ENCODE peak calls at places on chromosomes 4 and X, in four cellular contexts. T is Karpas-422, L is cardiac muscle cell, R is Peyer's patch. D is an unnamed sample.

GRCh38 chr4:3640587-3640962 is 108.4 kb upstream of the LRPAP1 start:
- DNase-seq in T (peak; percentile 54), L (no peak), R (no peak), D (no peak)

GRCh38 chr4:1154126-1154522 is 18.3 kb downstream of the SPON2 start:
- DNase-seq in T (no peak), L (no peak), R (no peak), D (no peak)

GRCh38 chr4:76883147-76883546 is 14.8 kb downstream of the SOWAHB start:
- DNase-seq in T (no peak), L (no peak), R (no peak), D (no peak)

GRCh38 chrX:81201692-81202412 is at the start of the genes HMGN5 and SH3BGRL:
- DNase-seq in T (peak; percentile 92), L (peak; percentile 87), R (peak; percentile 75), D (peak; percentile 85)

GRCh38 chrX:109710181-109710580 is 22.9 kb downstream of the ACSL4 start:
- DNase-seq in T (no peak), L (no peak), R (no peak), D (no peak)

GRCh38 chr4:96379524-96379923 is 539.6 kb downstream of the PDHA2 start:
- DNase-seq in T (no peak), L (no peak), R (no peak), D (no peak)

GRCh38 chr4:163404570-163404969 is 60.9 kb downstream of the NPY5R start:
- DNase-seq in T (no peak), L (no peak), R (no peak), D (no peak)

GRCh38 chr4:89249716-89250361 is 57.8 kb downstream of the GPRIN3 start:
- DNase-seq in T (no peak), L (no peak), R (no peak), D (no peak)

GRCh38 chr4:153222790-153223417 is 18.7 kb downstream of the TRIM2 start:
- DNase-seq in T (no peak), L (peak; percentile 72), R (peak; percentile 25), D (peak; percentile 45)

GRCh38 chr4:76127754-76128153 is 20.4 kb downstream of the NUP54 start:
- DNase-seq in T (no peak), L (no peak), R (no peak), D (no peak)

GRCh38 chr4:147108409-147108808 is 162.7 kb upstream of the TTC29 start:
- DNase-seq in T (no peak), L (no peak), R (no peak), D (no peak)

GRCh38 chr4:44194365-44194764 is 254.2 kb downstream of the KCTD8 start:
- DNase-seq in T (no peak), L (no peak), R (no peak), D (no peak)

GRCh38 chr4:173269280-173269679 is 64.9 kb downstream of the HMGB2 start:
- DNase-seq in T (peak; percentile 20), L (peak; percentile 39), R (no peak), D (no peak)

GRCh38 chrX:132837126-132837525 is 121.3 kb downstream of the HS6ST2 start:
- DNase-seq in T (no peak), L (no peak), R (no peak), D (no peak)

GRCh38 chr4:2931765-2932560 is 31.2 kb downstream of the NOP14 start:
- DNase-seq in T (peak; percentile 93), L (no peak), R (peak; percentile 88), D (peak; percentile 72)

GRCh38 chrX:149145845-149146285 is 359.2 kb downstream of the IDS start:
- DNase-seq in T (no peak), L (no peak), R (no peak), D (no peak)

DNA sequence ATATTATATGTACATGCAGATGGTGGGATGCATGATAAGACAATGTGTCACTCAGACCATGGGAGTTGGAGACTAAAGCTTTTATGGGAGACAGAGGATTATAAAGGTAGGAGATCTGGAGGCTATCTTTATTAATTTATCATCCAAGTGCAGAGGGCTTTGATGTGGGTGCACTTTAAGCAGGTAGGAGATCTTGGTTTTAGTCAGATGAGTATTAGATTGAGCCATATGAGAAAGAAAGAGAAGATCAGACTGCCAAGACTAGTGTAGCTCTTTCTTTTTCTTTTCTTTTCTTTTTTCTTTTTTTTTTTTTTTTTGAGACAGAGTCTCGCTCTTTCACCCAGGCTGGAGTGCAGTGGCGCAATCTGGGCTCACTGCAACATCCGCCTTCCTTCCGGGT is 84.9 kb upstream of the CAMK2D start:
- DNase-seq in T (no peak), L (no peak), R (no peak), D (no peak)
- H3K27ac ChIP-seq in T (no peak overlapping the region), L (no peak overlapping the region), R (no peak overlapping the region), D (no peak overlapping the region)

GRCh38 chrX:19670321-19670750 is 155.0 kb upstream of the MAP3K15 start:
- DNase-seq in T (no peak), L (no peak), R (no peak), D (no peak)

GRCh38 chrX:19670854-19671620 is 155.7 kb upstream of the MAP3K15 start:
- DNase-seq in T (no peak), L (no peak), R (no peak), D (no peak)

GRCh38 chrX:19674041-19674769 is 158.9 kb upstream of the MAP3K15 start:
- DNase-seq in T (no peak), L (no peak), R (no peak), D (no peak)

GRCh38 chrX:19672211-19672814 is 157.0 kb upstream of the MAP3K15 start:
- DNase-seq in T (no peak), L (no peak), R (no peak), D (no peak)

GRCh38 chrX:19673334-19674040 is 158.2 kb upstream of the MAP3K15 start:
- DNase-seq in T (no peak), L (no peak), R (no peak), D (no peak)
- H3K4me1 ChIP-seq in T (peaks cover 23% of the 10 kb centered on the region), L (no peaks in the 10 kb centered on the region), R (no peaks in the 10 kb centered on the region), D (peaks cover 13% of the 10 kb centered on the region)

GRCh38 chr4:39043058-39043696 is 11.0 kb upstream of the TMEM156 start:
- DNase-seq in T (no peak), L (no peak), R (no peak), D (no peak)
- H3K27ac ChIP-seq in T (peak overlapping the region; percentile 95), L (no peak overlapping the region), R (peak overlapping the region; percentile 97), D (peak overlapping the region; percentile 86)

DNA sequence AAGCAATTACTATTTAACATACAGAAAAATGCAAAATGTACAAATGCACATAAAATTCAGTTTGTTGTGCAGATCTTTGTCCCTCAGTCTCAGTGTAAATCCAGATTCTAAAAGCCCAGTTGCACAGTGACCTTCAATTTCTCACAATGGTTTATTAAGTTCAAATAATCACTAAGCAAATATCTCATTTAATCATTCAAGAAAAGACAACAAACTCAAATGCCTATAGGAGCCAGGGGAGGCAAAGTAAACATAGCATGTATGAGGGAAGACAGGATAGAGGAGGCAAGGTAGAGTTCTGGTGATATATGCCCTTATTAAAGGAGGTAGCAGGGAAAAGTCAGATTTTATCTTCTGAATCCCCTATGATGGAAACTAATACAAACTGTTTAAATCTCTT is 82.8 kb downstream of the PPP3CA start:
- DNase-seq in T (no peak), L (no peak), R (no peak), D (no peak)
- H3K4me1 ChIP-seq in T (peaks cover 16% of the 10 kb centered on the region), L (no peaks in the 10 kb centered on the region), R (no peaks in the 10 kb centered on the region), D (peaks cover 4% of the 10 kb centered on the region)

GRCh38 chrX:15750611-15751159 is 12.6 kb downstream of the CA5B start:
- DNase-seq in T (no peak), L (no peak), R (no peak), D (no peak)
- H3K27ac ChIP-seq in T (no peak overlapping the region), L (no peak overlapping the region), R (peak overlapping the region; percentile 70), D (peak overlapping the region; percentile 93)

GRCh38 chrX:72271091-72271490 is 6.0 kb downstream of the RPS4X start:
- DNase-seq in T (no peak), L (no peak), R (no peak), D (no peak)
- H3K4me1 ChIP-seq in T (peaks cover 20% of the 10 kb centered on the region), L (no peaks in the 10 kb centered on the region), R (no peaks in the 10 kb centered on the region), D (peaks cover 24% of the 10 kb centered on the region)

GRCh38 chr4:57219389-57219890 is 109.3 kb upstream of the IGFBP7 start:
- DNase-seq in T (no peak), L (no peak), R (no peak), D (no peak)
- H3K27ac ChIP-seq in T (no peak overlapping the region), L (no peak overlapping the region), R (no peak overlapping the region), D (no peak overlapping the region)

DNA sequence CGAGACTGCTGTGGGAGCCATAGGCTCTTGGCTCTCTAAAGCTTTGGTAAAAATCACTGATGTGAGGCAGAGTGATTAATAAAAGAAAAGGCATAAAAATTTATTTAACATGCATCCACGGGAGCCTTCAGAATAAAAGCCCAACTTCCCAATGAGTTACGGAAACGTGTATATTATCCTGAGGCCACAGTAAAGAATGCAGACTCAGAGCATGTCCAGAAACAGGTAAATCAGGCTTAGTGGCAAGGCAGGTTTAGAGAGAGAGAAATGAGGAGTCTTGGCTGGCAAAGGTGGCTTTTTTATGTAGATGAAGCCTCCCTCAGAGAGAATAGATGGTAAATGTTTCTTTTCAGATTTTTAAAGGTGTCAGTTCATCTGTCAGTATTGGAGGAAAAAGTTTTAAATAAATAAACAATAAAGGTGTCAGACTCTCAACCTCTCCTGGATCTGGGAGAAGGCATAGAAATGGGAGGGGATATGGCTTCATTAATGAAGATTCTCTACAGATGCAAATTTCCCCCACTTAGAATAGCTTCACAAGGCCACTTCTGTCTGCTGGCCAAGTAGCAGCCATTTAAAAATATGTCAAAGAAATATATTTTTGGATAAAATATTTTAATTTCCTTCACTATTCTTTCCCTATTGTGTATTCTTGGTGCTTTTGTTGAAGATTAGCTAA is 24.0 kb downstream of the C4orf51 start:
- DNase-seq in T (no peak), L (no peak), R (no peak), D (no peak)
- H3K4me1 ChIP-seq in T (no peaks in the 10 kb centered on the region), L (no peaks in the 10 kb centered on the region), R (no peaks in the 10 kb centered on the region), D (no peaks in the 10 kb centered on the region)

GRCh38 chrX:2693123-2693438 is 2.0 kb downstream of the CD99 start:
- DNase-seq in T (no peak), L (no peak), R (no peak), D (no peak)
- H3K27ac ChIP-seq in T (no peak overlapping the region), L (peak overlapping the region; percentile 86), R (peak overlapping the region; percentile 95), D (peak overlapping the region; percentile 72)

DNA sequence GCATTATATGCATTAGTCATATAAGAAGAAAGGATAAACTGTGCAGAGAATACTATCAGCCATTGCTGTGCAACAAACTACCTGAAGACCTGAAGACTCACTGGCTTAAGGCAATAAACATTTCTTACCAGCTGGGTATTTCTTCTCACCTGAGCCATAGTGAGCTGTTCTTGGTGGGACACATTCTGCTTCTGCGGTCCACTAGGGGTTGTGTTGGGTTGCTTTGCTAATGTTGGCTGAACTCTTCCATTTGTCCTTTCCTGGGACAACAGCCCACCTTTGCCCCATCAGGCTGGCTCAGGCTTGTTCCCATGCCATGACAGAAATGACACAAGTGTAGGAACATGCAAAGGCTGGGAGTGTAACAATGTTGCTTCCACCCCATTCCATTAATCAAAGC is 388.6 kb downstream of the PCDH7 start:
- DNase-seq in T (no peak), L (no peak), R (no peak), D (no peak)
- H3K4me1 ChIP-seq in T (no peaks in the 10 kb centered on the region), L (peaks cover 34% of the 10 kb centered on the region), R (no peaks in the 10 kb centered on the region), D (no peaks in the 10 kb centered on the region)

D was measured in CD4-positive, CD25-positive, alpha-beta regulatory T cell.